ENCODE peak calls at places on chromosome 18, in eight cellular contexts. V is stimulated activated CD8-positive, alpha-beta memory T cell treated with anti-CD3 and anti-CD28 coated beads, Interleukin-2, amount 100 ng/mL, for 1 hour; K is NCI-H774; W is globus pallidus; A is SK-N-MC; I is fibroblast of the aortic adventitia; B is stomach; N is CD4-positive, CD25-positive, alpha-beta regulatory T cell. O is an unnamed sample.

GRCh38 chr18:2853926-2854664 is 7.3 kb downstream of the EMILIN2 start:
- DNase-seq in B (no peak), I (peak; percentile 51), W (no peak), A (no peak), K (no peak), V (no peak), N (no peak), O (no peak)

GRCh38 chr18:69064063-69064462 is 266.2 kb downstream of the CCDC102B start:
- DNase-seq in B (no peak), V (no peak), W (no peak), N (no peak), I (no peak), A (no peak), K (no peak), O (no peak)

GRCh38 chr18:74661690-74662089 is 64.0 kb downstream of the ZNF407 start:
- DNase-seq in V (no peak), I (no peak), A (no peak), W (no peak), K (no peak), N (no peak), B (no peak), O (no peak)

GRCh38 chr18:24633121-24633520 is 172.7 kb downstream of the HRH4 start:
- DNase-seq in W (no peak), I (no peak), V (no peak), A (no peak), B (no peak), N (no peak), K (no peak), O (no peak)

GRCh38 chr18:63097198-63097597 is 222.4 kb downstream of the BCL2 start:
- DNase-seq in B (no peak), I (no peak), N (no peak), K (no peak), A (no peak), W (no peak), V (no peak), O (no peak)

GRCh38 chr18:78980777-78981651 is 1.4 kb downstream of the SALL3 start:
- DNase-seq in V (no peak), W (no peak), N (no peak), K (no peak), I (no peak), B (no peak), A (no peak), O (no peak)

GRCh38 chr18:3284501-3284900 is 22.6 kb downstream of the MYL12B start:
- DNase-seq in W (no peak), I (no peak), N (no peak), A (no peak), K (no peak), V (no peak), B (no peak), O (no peak)

GRCh38 chr18:77063256-77063655 is 69.3 kb downstream of the MBP start:
- DNase-seq in W (no peak), V (peak; percentile 52), I (peak; percentile 18), B (peak; percentile 45), A (no peak), K (no peak), N (peak; percentile 65), O (peak; percentile 91)

GRCh38 chr18:3269241-3269640 is 7.3 kb downstream of the MYL12B start:
- DNase-seq in V (no peak), A (no peak), I (no peak), W (no peak), K (no peak), B (no peak), N (no peak), O (no peak)

GRCh38 chr18:24397131-24397693 is 412 bp downstream of the OSBPL1A start:
- DNase-seq in I (peak; percentile 81), N (no peak), A (peak; percentile 42), W (peak; percentile 92), K (peak; percentile 58), B (peak; percentile 44), V (no peak), O (peak; percentile 32)

GRCh38 chr18:35397976-35398375 is 20.8 kb upstream of the ZNF396 start:
- DNase-seq in A (no peak), N (no peak), W (no peak), K (no peak), I (no peak), V (no peak), B (no peak), O (no peak)

GRCh38 chr18:73752965-73753364 is 394.7 kb downstream of the FBXO15 start:
- DNase-seq in N (no peak), A (no peak), I (peak; percentile 8), V (no peak), W (no peak), B (no peak), K (no peak), O (no peak)

GRCh38 chr18:29418136-29418535 is 1241.2 kb upstream of the CDH2 start:
- DNase-seq in W (no peak), B (no peak), N (no peak), K (no peak), V (no peak), I (peak; percentile 72), A (no peak), O (no peak)

O was measured in activated CD4-positive, alpha-beta memory T cell treated with anti-CD3 and anti-CD28 coated beads, Interleukin-2, amount 10 ng/mL, durations not matched to agents 7 days and 5 days.